ENCODE peak calls at places on chromosomes 13 and 19, in seven cellular contexts. N, X, O, L, B, E and H are unnamed samples. For H3K4me1, the result is how much of the 10 kb centered on the place peaks cover.

GRCh38 chr13:68099616-68100015 is 869.5 kb upstream of the PCDH9 start:
- DNase-seq in E (no peak), O (peak), X (peak), N (no peak), L (no peak), B (no peak), H (no peak)

GRCh38 chr13:114115191-114115671 is 17.2 kb downstream of the RASA3 start:
- DNase-seq in N (peak), X (no peak), O (peak), E (no peak), L (peak), B (peak), H (no peak)

GRCh38 chr19:48044561-48044960 is 682 bp upstream of the CABP5 start:
- DNase-seq in X (no peak), N (no peak), O (no peak), L (no peak), B (no peak), E (no peak), H (no peak)

GRCh38 chr13:30904043-30904442 is 2.0 kb upstream of the MEDAG start:
- DNase-seq in X (no peak), L (no peak), O (no peak), E (no peak), N (no peak), B (no peak), H (no peak)

GRCh38 chr19:43809762-43810696 is 7.8 kb upstream of the LYPD5 start:
- DNase-seq in N (no peak), L (no peak), B (no peak), X (peak), O (peak), E (peak), H (no peak)

GRCh38 chr13:104460553-104460952 is 1394.3 kb upstream of the SLC10A2 start:
- DNase-seq in E (no peak), B (no peak), O (peak), L (no peak), X (no peak), N (no peak), H (no peak)

GRCh38 chr19:31518626-31519025 is 169.4 kb upstream of the TSHZ3 start:
- DNase-seq in L (no peak), X (no peak), N (no peak), B (no peak), E (no peak), O (no peak), H (no peak)

GRCh38 chr13:44013666-44014291 is 134.1 kb downstream of the LACC1 start:
- DNase-seq in O (peak), N (no peak), L (no peak), B (no peak), X (no peak), E (peak), H (no peak)

GRCh38 chr13:24230428-24231072 is 70.0 kb downstream of the SPATA13 start:
- DNase-seq in B (no peak), E (no peak), L (no peak), N (no peak), X (no peak), O (no peak), H (no peak)

GRCh38 chr13:100409132-100409531 is 179.5 kb downstream of the GGACT start:
- DNase-seq in B (no peak), N (no peak), X (no peak), L (no peak), O (no peak), E (no peak), H (no peak)

GRCh38 chr19:16825312-16826168 is 3.7 kb upstream of the SIN3B start:
- DNase-seq in O (peak), X (no peak), L (no peak), N (peak), B (peak), E (peak), H (peak)

GRCh38 chr19:35911790-35912189 is 3.7 kb upstream of the TYROBP start:
- DNase-seq in N (no peak), B (peak), X (peak), L (no peak), E (no peak), O (peak), H (no peak)

GRCh38 chr19:50850738-50851137 is 4.0 kb upstream of the KLK3 start:
- DNase-seq in E (no peak), N (no peak), L (no peak), B (no peak), O (no peak), X (no peak), H (no peak)

GRCh38 chr13:44573790-44574465 is 2.2 kb downstream of the TSC22D1 start:
- DNase-seq in E (peak), N (no peak), L (no peak), B (no peak), O (peak), X (no peak), H (peak)

GRCh38 chr13:27353166-27353583 is 71.2 kb upstream of the GTF3A start:
- DNase-seq in O (peak), B (no peak), L (no peak), X (no peak), N (no peak), E (no peak), H (no peak)

GRCh38 chr13:28485551-28485950 is 9.4 kb downstream of the FLT1 start:
- DNase-seq in O (no peak), L (no peak), X (no peak), B (no peak), E (no peak), N (no peak), H (no peak)

GRCh38 chr13:44710576-44710975 is 134.4 kb upstream of the TSC22D1 start:
- DNase-seq in O (peak), L (no peak), E (peak), B (no peak), N (no peak), X (peak), H (no peak)

GRCh38 chr13:27775943-27776342 is 16.3 kb upstream of the GSX1 start:
- DNase-seq in B (no peak), O (no peak), E (no peak), L (no peak), X (no peak), N (no peak), H (no peak)

GRCh38 chr13:61204025-61204424 is 211.6 kb downstream of the PCDH20 start:
- DNase-seq in B (no peak), N (no peak), O (no peak), E (no peak), L (no peak), X (no peak), H (no peak)

GRCh38 chr13:90445179-90445578 is 902.3 kb upstream of the MIR17HG start:
- DNase-seq in L (no peak), E (peak), B (no peak), N (no peak), O (peak), X (peak), H (no peak)

GRCh38 chr19:9323557-9323918 is 441 bp upstream of the ZNF559 start:
- DNase-seq in E (peak), X (peak), N (peak), B (no peak), L (peak), O (peak), H (peak)

GRCh38 chr19:4380254-4380727 is 20.1 kb downstream of the SH3GL1 start:
- DNase-seq in E (no peak), B (no peak), L (no peak), X (no peak), O (no peak), N (peak), H (no peak)

GRCh38 chr19:33388231-33388816 is 14.8 kb downstream of the CEBPG start:
- DNase-seq in L (no peak), N (peak), X (no peak), E (no peak), O (no peak), B (peak), H (no peak)

GRCh38 chr19:7987084-7987768 is 18.2 kb downstream of the ELAVL1 start:
- DNase-seq in N (no peak), O (peak), E (no peak), X (no peak), L (no peak), B (no peak), H (no peak)

GRCh38 chr19:40217027-40217810 is 965 bp downstream of the TTC9B start:
- DNase-seq in X (peak), N (no peak), B (no peak), E (peak), O (no peak), L (no peak), H (no peak)

DNA sequence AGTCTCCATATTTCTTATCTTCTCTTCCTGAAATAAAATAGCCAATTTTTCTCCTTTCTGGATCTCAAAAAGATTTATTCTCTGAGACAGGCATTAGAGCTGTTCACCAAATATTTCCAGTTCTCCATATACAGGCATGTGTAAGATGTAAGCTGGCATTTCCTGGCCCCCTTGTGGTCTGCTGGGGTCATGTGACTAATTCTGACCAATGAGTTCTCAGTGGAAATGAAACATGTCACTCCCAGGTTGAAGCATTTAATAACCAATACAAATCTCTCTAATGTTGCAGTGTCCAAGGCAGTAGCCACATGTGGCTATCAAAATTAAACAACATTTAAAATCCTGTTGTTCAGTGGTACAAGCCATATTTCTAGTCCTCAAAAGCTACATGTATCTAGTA is 14.8 kb upstream of the CACNA1A start:
- DNase-seq in X (no peak), O (no peak), E (peak), N (no peak), B (no peak), L (no peak), H (no peak)
- H3K4me1 ChIP-seq in X (under half), O (under half), E (under half), N (under half), B (under half), L (under half), H (under half)

GRCh38 chr19:15291666-15292065 is 40.7 kb downstream of the BRD4 start:
- DNase-seq in X (no peak), L (no peak), B (no peak), E (no peak), N (no peak), O (no peak), H (no peak)
- H3K4me1 ChIP-seq in X (under half), L (under half), B (under half), E (half or more), N (half or more), O (under half), H (half or more)

DNA sequence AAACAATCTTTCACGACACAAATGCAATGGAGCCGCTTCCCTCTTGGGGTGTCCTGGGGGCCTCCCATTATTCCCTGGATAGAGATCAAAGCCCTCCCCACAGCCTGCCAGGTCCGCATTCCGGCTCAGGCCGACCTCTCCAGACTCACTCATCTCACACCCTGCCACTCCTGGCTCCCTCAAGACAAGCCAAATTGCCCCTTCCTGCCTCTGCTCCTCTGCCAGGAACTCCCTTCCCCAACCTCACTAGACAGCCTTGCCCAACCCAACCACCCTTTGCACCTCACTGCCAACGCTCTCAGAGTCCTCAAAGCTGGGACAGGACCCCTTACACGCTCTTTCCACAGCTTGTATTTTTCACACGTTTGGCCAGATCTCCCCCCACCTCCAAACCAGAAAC is 1.5 kb downstream of the ABHD17A start:
- DNase-seq in O (no peak), B (no peak), L (no peak), X (no peak), E (no peak), N (no peak), H (no peak)
- H3K4me1 ChIP-seq in O (under half), B (under half), L (under half), X (under half), E (under half), N (half or more), H (under half)

DNA sequence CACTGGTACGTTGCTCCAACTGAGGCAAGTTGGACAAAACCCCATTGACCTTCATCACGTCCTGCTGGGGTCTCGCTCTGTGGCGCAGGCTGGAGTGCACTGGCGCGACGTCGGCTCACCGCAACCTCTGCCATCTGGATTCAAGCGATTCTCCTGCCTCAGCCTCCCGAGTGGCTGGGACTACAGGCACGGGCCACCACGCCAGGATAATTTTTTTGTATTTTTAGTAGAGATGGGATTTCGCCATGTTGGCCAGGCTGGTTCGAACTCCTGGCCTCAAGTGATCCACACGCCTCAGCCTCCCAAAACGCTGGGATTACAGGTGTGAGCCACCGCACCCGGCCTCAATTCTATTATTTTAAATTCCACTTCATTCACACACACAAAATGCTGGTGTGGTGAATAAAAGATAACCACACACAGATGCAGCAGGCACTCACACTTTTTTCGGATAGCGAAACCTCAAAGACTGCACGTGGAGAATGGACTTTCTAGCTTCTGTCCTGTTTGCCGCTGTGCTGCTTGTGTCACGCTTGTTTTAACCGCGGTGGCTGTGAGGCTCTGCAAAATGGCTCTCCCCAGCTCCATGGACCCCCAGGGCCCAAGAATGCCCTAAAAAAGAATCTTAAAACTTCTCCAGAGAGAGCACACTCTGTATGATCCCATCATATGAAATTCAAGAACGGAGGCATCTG is 58.4 kb downstream of the COL4A1 start:
- DNase-seq in B (no peak), O (no peak), X (no peak), L (no peak), N (no peak), E (no peak), H (no peak)
- H3K4me1 ChIP-seq in B (under half), O (under half), X (under half), L (under half), N (half or more), E (under half), H (under half)

GRCh38 chr13:32528358-32528757 is 10.2 kb downstream of the N4BP2L2 start:
- DNase-seq in L (no peak), N (no peak), E (no peak), X (no peak), B (no peak), O (peak), H (no peak)

GRCh38 chr13:32530841-32531253 is 7.7 kb downstream of the N4BP2L2 start:
- DNase-seq in X (no peak), N (no peak), B (no peak), O (peak), E (peak), L (no peak), H (peak)

DNA sequence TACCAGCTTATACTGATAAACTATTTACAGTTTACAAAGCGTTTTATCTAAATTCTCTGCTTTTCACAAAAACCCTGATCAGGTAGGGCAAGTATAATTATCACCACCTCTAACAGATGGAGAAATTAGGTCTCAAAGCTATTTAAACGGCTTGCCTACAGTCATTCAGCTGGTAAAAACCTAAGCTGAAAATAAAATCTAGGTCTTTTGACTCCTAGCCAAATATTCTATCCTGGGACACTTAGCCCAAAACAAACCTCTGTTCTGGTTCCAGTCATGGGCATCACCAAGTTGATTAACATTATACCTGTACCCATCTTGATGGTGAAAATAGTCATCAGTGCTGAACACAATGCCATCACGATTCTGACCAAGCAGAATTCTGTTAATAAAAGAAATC is 11.4 kb downstream of the N4BP2L2 start:
- DNase-seq in N (no peak), L (no peak), E (no peak), B (no peak), O (no peak), X (no peak), H (no peak)
- H3K4me1 ChIP-seq in N (half or more), L (under half), E (under half), B (under half), O (under half), X (under half), H (half or more)

DNA sequence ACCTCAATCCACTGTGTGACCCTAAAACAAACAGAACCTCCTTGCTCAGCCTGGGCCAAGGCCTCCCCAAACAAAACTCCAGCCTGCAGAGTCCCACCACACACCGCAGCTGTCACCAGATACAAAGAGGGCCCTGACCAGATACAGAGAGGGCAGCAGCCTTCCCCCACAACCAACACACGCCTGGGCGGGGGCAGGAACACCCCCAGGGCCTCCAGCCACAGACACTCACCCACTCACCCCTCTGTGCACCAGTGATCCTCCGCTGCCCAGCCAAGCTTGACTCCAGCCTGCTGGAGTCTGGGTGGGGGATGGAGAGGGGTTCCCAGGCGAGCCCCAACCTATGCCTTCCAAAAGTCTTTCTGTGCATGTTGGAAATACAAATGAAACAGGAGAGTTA is 5.9 kb upstream of the CIRBP start:
- DNase-seq in X (no peak), L (no peak), E (no peak), N (no peak), O (no peak), B (no peak), H (no peak)
- H3K4me1 ChIP-seq in X (half or more), L (under half), E (half or more), N (half or more), O (half or more), B (under half), H (half or more)

GRCh38 chr19:19615086-19615485 is 3.4 kb downstream of the PBX4 start:
- DNase-seq in L (no peak), B (no peak), X (peak), N (no peak), O (peak), E (no peak), H (no peak)
- H3K4me1 ChIP-seq in L (under half), B (under half), X (half or more), N (under half), O (under half), E (under half), H (under half)